ENCODE peak calls at places on chromosomes 2 and 18, in seven cellular contexts. One of them, this sample, is unnamed.

GRCh38 chr2:27832396-27832795 is 57.8 kb downstream of the RBKS start:
- DNase-seq in RKO: no peak
- DNase-seq in stimulated activated CD8-positive, alpha-beta memory T cell treated with anti-CD3 and anti-CD28 coated beads, Interleukin-4, amount 100 ng/mL, for 24 hours: no peak
- DNase-seq in activated CD8-positive, alpha-beta memory T cell treated with anti-CD3 and anti-CD28 coated beads for 1 hour: no peak
- DNase-seq in heart left ventricle: no peak
- DNase-seq in SK-N-MC: no peak
- DNase-seq in K562: no peak
- DNase-seq in this sample: no peak

GRCh38 chr2:163736433-163737168 is 793 bp upstream of the FIGN start:
- DNase-seq in RKO: no peak
- DNase-seq in stimulated activated CD8-positive, alpha-beta memory T cell treated with anti-CD3 and anti-CD28 coated beads, Interleukin-4, amount 100 ng/mL, for 24 hours: no peak
- DNase-seq in activated CD8-positive, alpha-beta memory T cell treated with anti-CD3 and anti-CD28 coated beads for 1 hour: no peak
- DNase-seq in heart left ventricle: peak
- DNase-seq in SK-N-MC: no peak
- DNase-seq in K562: no peak
- DNase-seq in this sample: peak

GRCh38 chr2:225400060-225400511 is 576 bp downstream of the NYAP2 start:
- DNase-seq in RKO: peak
- DNase-seq in stimulated activated CD8-positive, alpha-beta memory T cell treated with anti-CD3 and anti-CD28 coated beads, Interleukin-4, amount 100 ng/mL, for 24 hours: no peak
- DNase-seq in activated CD8-positive, alpha-beta memory T cell treated with anti-CD3 and anti-CD28 coated beads for 1 hour: no peak
- DNase-seq in heart left ventricle: no peak
- DNase-seq in SK-N-MC: no peak
- DNase-seq in K562: no peak
- DNase-seq in this sample: peak

GRCh38 chr2:98387478-98387877 is 41.2 kb downstream of the CNGA3 start:
- DNase-seq in RKO: no peak
- DNase-seq in stimulated activated CD8-positive, alpha-beta memory T cell treated with anti-CD3 and anti-CD28 coated beads, Interleukin-4, amount 100 ng/mL, for 24 hours: no peak
- DNase-seq in activated CD8-positive, alpha-beta memory T cell treated with anti-CD3 and anti-CD28 coated beads for 1 hour: no peak
- DNase-seq in heart left ventricle: no peak
- DNase-seq in SK-N-MC: no peak
- DNase-seq in K562: no peak
- DNase-seq in this sample: peak

GRCh38 chr2:188314314-188315054 is 22.8 kb downstream of the GULP1 start:
- DNase-seq in RKO: no peak
- DNase-seq in stimulated activated CD8-positive, alpha-beta memory T cell treated with anti-CD3 and anti-CD28 coated beads, Interleukin-4, amount 100 ng/mL, for 24 hours: no peak
- DNase-seq in activated CD8-positive, alpha-beta memory T cell treated with anti-CD3 and anti-CD28 coated beads for 1 hour: no peak
- DNase-seq in heart left ventricle: no peak
- DNase-seq in SK-N-MC: no peak
- DNase-seq in K562: no peak
- DNase-seq in this sample: no peak

GRCh38 chr2:240510513-240511210 is 47.1 kb downstream of the ANKMY1 start:
- DNase-seq in RKO: no peak
- DNase-seq in stimulated activated CD8-positive, alpha-beta memory T cell treated with anti-CD3 and anti-CD28 coated beads, Interleukin-4, amount 100 ng/mL, for 24 hours: no peak
- DNase-seq in activated CD8-positive, alpha-beta memory T cell treated with anti-CD3 and anti-CD28 coated beads for 1 hour: no peak
- DNase-seq in heart left ventricle: no peak
- DNase-seq in SK-N-MC: no peak
- DNase-seq in K562: no peak
- DNase-seq in this sample: no peak

GRCh38 chr2:109335586-109336266 is 206.7 kb downstream of the SH3RF3 start:
- DNase-seq in RKO: no peak
- DNase-seq in stimulated activated CD8-positive, alpha-beta memory T cell treated with anti-CD3 and anti-CD28 coated beads, Interleukin-4, amount 100 ng/mL, for 24 hours: no peak
- DNase-seq in activated CD8-positive, alpha-beta memory T cell treated with anti-CD3 and anti-CD28 coated beads for 1 hour: no peak
- DNase-seq in heart left ventricle: no peak
- DNase-seq in SK-N-MC: no peak
- DNase-seq in K562: no peak
- DNase-seq in this sample: no peak

GRCh38 chr18:48159816-48160215 is 229.4 kb upstream of the SMAD2 start:
- DNase-seq in RKO: no peak
- DNase-seq in stimulated activated CD8-positive, alpha-beta memory T cell treated with anti-CD3 and anti-CD28 coated beads, Interleukin-4, amount 100 ng/mL, for 24 hours: no peak
- DNase-seq in activated CD8-positive, alpha-beta memory T cell treated with anti-CD3 and anti-CD28 coated beads for 1 hour: no peak
- DNase-seq in heart left ventricle: no peak
- DNase-seq in SK-N-MC: no peak
- DNase-seq in K562: no peak
- DNase-seq in this sample: no peak

GRCh38 chr2:46193855-46194254 is 103.4 kb upstream of the EPAS1 start:
- DNase-seq in RKO: no peak
- DNase-seq in stimulated activated CD8-positive, alpha-beta memory T cell treated with anti-CD3 and anti-CD28 coated beads, Interleukin-4, amount 100 ng/mL, for 24 hours: no peak
- DNase-seq in activated CD8-positive, alpha-beta memory T cell treated with anti-CD3 and anti-CD28 coated beads for 1 hour: no peak
- DNase-seq in heart left ventricle: no peak
- DNase-seq in SK-N-MC: no peak
- DNase-seq in K562: no peak
- DNase-seq in this sample: no peak

GRCh38 chr2:102367331-102367971 is 11.9 kb downstream of the IL18R1 start:
- DNase-seq in RKO: no peak
- DNase-seq in stimulated activated CD8-positive, alpha-beta memory T cell treated with anti-CD3 and anti-CD28 coated beads, Interleukin-4, amount 100 ng/mL, for 24 hours: no peak
- DNase-seq in activated CD8-positive, alpha-beta memory T cell treated with anti-CD3 and anti-CD28 coated beads for 1 hour: no peak
- DNase-seq in heart left ventricle: no peak
- DNase-seq in SK-N-MC: no peak
- DNase-seq in K562: no peak
- DNase-seq in this sample: no peak

GRCh38 chr2:102664439-102665042 is 45.2 kb downstream of the SLC9A2 start:
- DNase-seq in RKO: peak
- DNase-seq in stimulated activated CD8-positive, alpha-beta memory T cell treated with anti-CD3 and anti-CD28 coated beads, Interleukin-4, amount 100 ng/mL, for 24 hours: peak
- DNase-seq in activated CD8-positive, alpha-beta memory T cell treated with anti-CD3 and anti-CD28 coated beads for 1 hour: no peak
- DNase-seq in heart left ventricle: no peak
- DNase-seq in SK-N-MC: no peak
- DNase-seq in K562: peak
- DNase-seq in this sample: no peak

GRCh38 chr18:23494992-23495391 is 8.3 kb upstream of the RMC1 start:
- DNase-seq in RKO: no peak
- DNase-seq in stimulated activated CD8-positive, alpha-beta memory T cell treated with anti-CD3 and anti-CD28 coated beads, Interleukin-4, amount 100 ng/mL, for 24 hours: no peak
- DNase-seq in activated CD8-positive, alpha-beta memory T cell treated with anti-CD3 and anti-CD28 coated beads for 1 hour: no peak
- DNase-seq in heart left ventricle: no peak
- DNase-seq in SK-N-MC: no peak
- DNase-seq in K562: no peak
- DNase-seq in this sample: no peak

GRCh38 chr2:205731521-205731965 is 49.2 kb downstream of the NRP2 start:
- DNase-seq in RKO: no peak
- DNase-seq in stimulated activated CD8-positive, alpha-beta memory T cell treated with anti-CD3 and anti-CD28 coated beads, Interleukin-4, amount 100 ng/mL, for 24 hours: no peak
- DNase-seq in activated CD8-positive, alpha-beta memory T cell treated with anti-CD3 and anti-CD28 coated beads for 1 hour: no peak
- DNase-seq in heart left ventricle: no peak
- DNase-seq in SK-N-MC: no peak
- DNase-seq in K562: no peak
- DNase-seq in this sample: no peak

GRCh38 chr18:23237524-23238151 is 102.4 kb downstream of the CABLES1 start:
- DNase-seq in RKO: no peak
- DNase-seq in stimulated activated CD8-positive, alpha-beta memory T cell treated with anti-CD3 and anti-CD28 coated beads, Interleukin-4, amount 100 ng/mL, for 24 hours: peak
- DNase-seq in activated CD8-positive, alpha-beta memory T cell treated with anti-CD3 and anti-CD28 coated beads for 1 hour: no peak
- DNase-seq in heart left ventricle: peak
- DNase-seq in SK-N-MC: no peak
- DNase-seq in K562: peak
- DNase-seq in this sample: no peak

GRCh38 chr18:32480581-32480980 is 9.9 kb upstream of the GAREM1 start:
- DNase-seq in RKO: no peak
- DNase-seq in stimulated activated CD8-positive, alpha-beta memory T cell treated with anti-CD3 and anti-CD28 coated beads, Interleukin-4, amount 100 ng/mL, for 24 hours: no peak
- DNase-seq in activated CD8-positive, alpha-beta memory T cell treated with anti-CD3 and anti-CD28 coated beads for 1 hour: no peak
- DNase-seq in heart left ventricle: no peak
- DNase-seq in SK-N-MC: no peak
- DNase-seq in K562: no peak
- DNase-seq in this sample: no peak

GRCh38 chr2:124602759-124603158 is 577.7 kb downstream of the CNTNAP5 start:
- DNase-seq in RKO: no peak
- DNase-seq in stimulated activated CD8-positive, alpha-beta memory T cell treated with anti-CD3 and anti-CD28 coated beads, Interleukin-4, amount 100 ng/mL, for 24 hours: no peak
- DNase-seq in activated CD8-positive, alpha-beta memory T cell treated with anti-CD3 and anti-CD28 coated beads for 1 hour: no peak
- DNase-seq in heart left ventricle: no peak
- DNase-seq in SK-N-MC: no peak
- DNase-seq in K562: no peak
- DNase-seq in this sample: no peak